ENCODE peak calls at places on chromosomes 11 and 22, in nine cellular contexts. B, W, A, Z, R, D, G, F and Q are unnamed samples.

GRCh38 chr11:70742553-70743291 is 344.4 kb downstream of the CTTN start:
- DNase-seq in B (no peak), W (no peak), A (no peak), Z (no peak), R (no peak), D (no peak), G (peak), F (no peak), Q (no peak)

GRCh38 chr11:40130427-40130826 is 1329.0 kb downstream of the LRRC4C start:
- DNase-seq in B (no peak), W (no peak), A (peak), Z (no peak), R (no peak), D (no peak), G (peak), F (no peak), Q (no peak)

GRCh38 chr11:69422645-69423044 is 58.8 kb upstream of the LINC01488 start:
- DNase-seq in B (no peak), W (no peak), A (no peak), Z (no peak), R (no peak), D (no peak), G (no peak), F (no peak), Q (no peak)

GRCh38 chr11:2214527-2215229 is 43.1 kb upstream of the TH start:
- DNase-seq in B (no peak), W (no peak), A (no peak), Z (no peak), R (no peak), D (no peak), G (no peak), F (no peak), Q (no peak)

GRCh38 chr22:48453171-48453570 is 1374.5 kb downstream of the BRD1 start:
- DNase-seq in B (no peak), W (no peak), A (no peak), Z (no peak), R (no peak), D (no peak), G (no peak), F (no peak), Q (no peak)

GRCh38 chr11:33040127-33040861 is 922 bp downstream of the TCP11L1 start:
- DNase-seq in B (peak), W (peak), A (no peak), Z (peak), R (no peak), D (no peak), G (no peak), F (no peak), Q (no peak)

GRCh38 chr11:72969894-72970335 is 155.7 kb downstream of the ATG16L2 start:
- DNase-seq in B (peak), W (no peak), A (no peak), Z (peak), R (peak), D (no peak), G (no peak), F (no peak), Q (no peak)

GRCh38 chr22:33561149-33561807 is 359.0 kb downstream of the LARGE1 start:
- DNase-seq in B (no peak), W (no peak), A (no peak), Z (no peak), R (no peak), D (no peak), G (no peak), F (no peak), Q (no peak)

GRCh38 chr22:35480143-35480542 is 60.5 kb upstream of the RASD2 start:
- DNase-seq in B (peak), W (no peak), A (no peak), Z (peak), R (peak), D (peak), G (no peak), F (peak), Q (no peak)

GRCh38 chr11:130999992-131000770 is 83.9 kb upstream of the SNX19 start:
- DNase-seq in B (peak), W (no peak), A (no peak), Z (peak), R (peak), D (no peak), G (no peak), F (no peak), Q (peak)

GRCh38 chr11:110979696-110980095 is 265.8 kb upstream of the POU2AF2 start:
- DNase-seq in B (peak), W (no peak), A (no peak), Z (no peak), R (no peak), D (no peak), G (no peak), F (no peak), Q (no peak)

GRCh38 chr11:121530257-121530656 is 77.5 kb upstream of the SORL1-AS1 start:
- DNase-seq in B (no peak), W (no peak), A (no peak), Z (no peak), R (no peak), D (no peak), G (no peak), F (no peak), Q (no peak)

GRCh38 chr11:69636512-69636866 is 4.5 kb upstream of the CCND1 start:
- DNase-seq in B (peak), W (no peak), A (peak), Z (peak), R (peak), D (no peak), G (peak), F (peak), Q (peak)

GRCh38 chr11:114098927-114099326 is 39.4 kb downstream of the ZBTB16 start:
- DNase-seq in B (peak), W (no peak), A (no peak), Z (no peak), R (no peak), D (no peak), G (no peak), F (no peak), Q (no peak)